ENCODE peak calls at places on chromosome 11, in six cellular contexts. One of them, this sample, is unnamed.

GRCh38 chr11:120332822-120333716 is 3.1 kb upstream of the ARHGEF12 start:
- DNase-seq in AG10803: peak
- DNase-seq in tibial nerve: no peak
- DNase-seq in WTC11: no peak
- DNase-seq in Calu3: no peak
- DNase-seq in choroid plexus epithelial cell: no peak
- DNase-seq in this sample: no peak

GRCh38 chr11:14022251-14022650 is 59.7 kb downstream of the SPON1 start:
- DNase-seq in WTC11: no peak
- DNase-seq in choroid plexus epithelial cell: no peak
- DNase-seq in tibial nerve: no peak
- DNase-seq in AG10803: no peak
- DNase-seq in Calu3: no peak
- DNase-seq in this sample: no peak

GRCh38 chr11:130510407-130511006 is 62.1 kb downstream of the ADAMTS15 start:
- DNase-seq in choroid plexus epithelial cell: peak
- DNase-seq in AG10803: peak
- DNase-seq in tibial nerve: no peak
- DNase-seq in Calu3: no peak
- DNase-seq in WTC11: no peak
- DNase-seq in this sample: no peak

GRCh38 chr11:120304526-120304925 is 20.6 kb upstream of the TLCD5 start:
- DNase-seq in WTC11: no peak
- DNase-seq in Calu3: peak
- DNase-seq in tibial nerve: no peak
- DNase-seq in choroid plexus epithelial cell: peak
- DNase-seq in AG10803: no peak
- DNase-seq in this sample: no peak

GRCh38 chr11:116224154-116224888 is 548.5 kb downstream of the BUD13 start:
- DNase-seq in WTC11: peak
- DNase-seq in Calu3: peak
- DNase-seq in tibial nerve: peak
- DNase-seq in choroid plexus epithelial cell: peak
- DNase-seq in AG10803: peak
- DNase-seq in this sample: peak

GRCh38 chr11:72842644-72843330 is 28.6 kb downstream of the ATG16L2 start:
- DNase-seq in Calu3: no peak
- DNase-seq in WTC11: no peak
- DNase-seq in tibial nerve: no peak
- DNase-seq in choroid plexus epithelial cell: no peak
- DNase-seq in AG10803: no peak
- DNase-seq in this sample: no peak

GRCh38 chr11:19344661-19345518 is 104.1 kb upstream of the E2F8 start:
- DNase-seq in Calu3: peak
- DNase-seq in choroid plexus epithelial cell: peak
- DNase-seq in tibial nerve: no peak
- DNase-seq in AG10803: peak
- DNase-seq in WTC11: peak
- DNase-seq in this sample: no peak

GRCh38 chr11:12244156-12244555 is 133.2 kb upstream of the PARVA start:
- DNase-seq in WTC11: no peak
- DNase-seq in AG10803: no peak
- DNase-seq in tibial nerve: no peak
- DNase-seq in Calu3: no peak
- DNase-seq in choroid plexus epithelial cell: no peak
- DNase-seq in this sample: no peak

GRCh38 chr11:10592331-10592730 is 23.9 kb upstream of the LYVE1 start:
- DNase-seq in AG10803: peak
- DNase-seq in tibial nerve: no peak
- DNase-seq in choroid plexus epithelial cell: peak
- DNase-seq in Calu3: no peak
- DNase-seq in WTC11: no peak
- DNase-seq in this sample: no peak

GRCh38 chr11:88709567-88709966 is 356.2 kb downstream of the GRM5 start:
- DNase-seq in Calu3: peak
- DNase-seq in AG10803: no peak
- DNase-seq in tibial nerve: no peak
- DNase-seq in choroid plexus epithelial cell: no peak
- DNase-seq in WTC11: no peak
- DNase-seq in this sample: no peak

GRCh38 chr11:101128571-101129202 is 926 bp downstream of the PGR start:
- DNase-seq in AG10803: no peak
- DNase-seq in WTC11: peak
- DNase-seq in Calu3: no peak
- DNase-seq in choroid plexus epithelial cell: no peak
- DNase-seq in tibial nerve: no peak
- DNase-seq in this sample: no peak

GRCh38 chr11:102240502-102240901 is 76.8 kb upstream of the BIRC3 start:
- DNase-seq in choroid plexus epithelial cell: peak
- DNase-seq in Calu3: no peak
- DNase-seq in tibial nerve: no peak
- DNase-seq in WTC11: no peak
- DNase-seq in AG10803: peak
- DNase-seq in this sample: no peak

GRCh38 chr11:8031248-8032115 is 44.3 kb downstream of the EIF3F start:
- DNase-seq in choroid plexus epithelial cell: no peak
- DNase-seq in tibial nerve: no peak
- DNase-seq in Calu3: no peak
- DNase-seq in WTC11: peak
- DNase-seq in AG10803: no peak
- DNase-seq in this sample: no peak

GRCh38 chr11:82932564-82932963 is 31.0 kb downstream of the DDIAS start:
- DNase-seq in choroid plexus epithelial cell: no peak
- DNase-seq in WTC11: no peak
- DNase-seq in Calu3: no peak
- DNase-seq in AG10803: no peak
- DNase-seq in tibial nerve: no peak
- DNase-seq in this sample: no peak
- TF ChIP-seq CTCF in choroid plexus epithelial cell: no peak
- TF ChIP-seq CTCF in WTC11: no peak
- TF ChIP-seq CTCF in Calu3: no peak
- TF ChIP-seq CTCF in AG10803: no peak
- TF ChIP-seq CTCF in tibial nerve: no peak
- TF ChIP-seq CTCF in this sample: no peak

DNA sequence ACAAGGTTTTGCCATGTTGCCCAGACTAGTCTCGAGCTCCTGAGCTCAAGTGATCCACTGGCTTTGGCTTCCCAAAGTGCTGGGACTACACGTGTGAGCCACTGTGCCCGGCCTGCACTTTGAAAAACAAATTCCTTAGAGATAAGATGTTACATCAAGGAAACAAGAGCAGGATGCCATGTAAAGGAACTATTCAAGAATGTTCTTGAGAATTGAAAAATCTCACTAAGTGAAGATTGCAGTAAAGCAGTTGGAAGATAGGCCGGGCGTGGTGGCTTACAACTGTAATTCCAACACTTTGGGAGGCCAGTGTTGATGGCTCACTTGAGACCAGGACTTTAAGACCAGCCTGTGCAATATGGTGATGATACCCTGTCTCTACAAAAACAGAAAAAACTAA is 88.1 kb downstream of the PACS1 start:
- DNase-seq in choroid plexus epithelial cell: no peak
- DNase-seq in Calu3: no peak
- DNase-seq in WTC11: no peak
- DNase-seq in AG10803: no peak
- DNase-seq in tibial nerve: no peak
- DNase-seq in this sample: no peak
- TF ChIP-seq CTCF in choroid plexus epithelial cell: no peak
- TF ChIP-seq CTCF in Calu3: no peak
- TF ChIP-seq CTCF in WTC11: no peak
- TF ChIP-seq CTCF in AG10803: no peak
- TF ChIP-seq CTCF in tibial nerve: no peak
- TF ChIP-seq CTCF in this sample: no peak

DNA sequence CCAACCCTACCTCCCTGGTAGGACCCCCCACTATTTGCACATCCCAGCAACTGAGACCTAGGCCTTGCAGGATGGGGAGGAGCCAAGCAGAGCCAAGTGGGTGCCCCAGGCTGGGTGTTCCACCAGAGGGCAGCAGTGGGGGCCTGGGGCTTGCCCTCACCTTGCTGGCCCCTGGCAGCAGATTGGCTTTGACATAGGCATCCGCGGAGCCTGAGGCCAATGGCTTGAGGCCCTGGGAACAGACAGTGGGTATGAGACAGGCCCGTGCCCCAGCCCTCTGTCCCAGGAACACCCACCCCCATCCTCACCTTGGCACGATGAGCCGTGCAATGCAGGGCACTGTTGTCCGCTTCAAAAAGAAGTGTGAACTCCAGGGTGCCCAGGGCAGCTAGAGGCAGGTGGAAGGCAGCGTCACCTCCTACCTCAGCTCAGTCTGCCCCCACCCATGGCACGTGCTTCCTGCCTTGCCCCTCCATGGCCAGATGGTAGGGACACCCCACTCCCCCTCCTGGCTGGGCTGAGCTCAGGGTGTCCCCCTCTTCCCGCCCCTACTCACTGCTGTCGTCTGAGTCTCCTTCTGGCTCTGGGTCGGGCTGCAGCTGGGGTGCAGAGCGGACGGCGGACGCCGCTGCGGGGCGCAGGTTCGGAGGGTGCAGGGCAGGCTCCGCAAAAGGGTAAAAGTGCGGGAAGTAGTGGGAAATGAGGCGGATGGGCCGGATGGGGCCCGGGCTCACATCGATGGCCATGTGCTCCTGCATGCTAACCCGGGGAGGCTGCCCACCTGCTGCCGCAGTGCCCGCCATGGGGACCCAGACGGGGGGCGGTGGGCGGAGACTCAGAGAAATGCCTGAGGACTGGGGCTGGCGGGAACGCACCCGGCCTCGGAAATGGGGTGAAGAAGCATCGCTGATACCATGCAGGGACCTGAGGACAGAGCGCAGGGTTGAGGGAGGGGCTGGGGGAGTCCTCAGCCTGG is 9.0 kb downstream of the NDUFV1 start:
- DNase-seq in Calu3: peak
- DNase-seq in choroid plexus epithelial cell: peak
- DNase-seq in WTC11: peak
- DNase-seq in AG10803: no peak
- DNase-seq in tibial nerve: no peak
- DNase-seq in this sample: no peak
- TF ChIP-seq CTCF in Calu3: no peak
- TF ChIP-seq CTCF in choroid plexus epithelial cell: peak
- TF ChIP-seq CTCF in WTC11: peak
- TF ChIP-seq CTCF in AG10803: peak
- TF ChIP-seq CTCF in tibial nerve: no peak
- TF ChIP-seq CTCF in this sample: no peak

GRCh38 chr11:2944530-2944929 is 15.3 kb upstream of the PHLDA2 start:
- DNase-seq in choroid plexus epithelial cell: no peak
- DNase-seq in tibial nerve: no peak
- DNase-seq in AG10803: no peak
- DNase-seq in Calu3: no peak
- DNase-seq in WTC11: no peak
- DNase-seq in this sample: no peak
- TF ChIP-seq CTCF in choroid plexus epithelial cell: no peak
- TF ChIP-seq CTCF in tibial nerve: no peak
- TF ChIP-seq CTCF in AG10803: no peak
- TF ChIP-seq CTCF in Calu3: no peak
- TF ChIP-seq CTCF in WTC11: no peak
- TF ChIP-seq CTCF in this sample: no peak

DNA sequence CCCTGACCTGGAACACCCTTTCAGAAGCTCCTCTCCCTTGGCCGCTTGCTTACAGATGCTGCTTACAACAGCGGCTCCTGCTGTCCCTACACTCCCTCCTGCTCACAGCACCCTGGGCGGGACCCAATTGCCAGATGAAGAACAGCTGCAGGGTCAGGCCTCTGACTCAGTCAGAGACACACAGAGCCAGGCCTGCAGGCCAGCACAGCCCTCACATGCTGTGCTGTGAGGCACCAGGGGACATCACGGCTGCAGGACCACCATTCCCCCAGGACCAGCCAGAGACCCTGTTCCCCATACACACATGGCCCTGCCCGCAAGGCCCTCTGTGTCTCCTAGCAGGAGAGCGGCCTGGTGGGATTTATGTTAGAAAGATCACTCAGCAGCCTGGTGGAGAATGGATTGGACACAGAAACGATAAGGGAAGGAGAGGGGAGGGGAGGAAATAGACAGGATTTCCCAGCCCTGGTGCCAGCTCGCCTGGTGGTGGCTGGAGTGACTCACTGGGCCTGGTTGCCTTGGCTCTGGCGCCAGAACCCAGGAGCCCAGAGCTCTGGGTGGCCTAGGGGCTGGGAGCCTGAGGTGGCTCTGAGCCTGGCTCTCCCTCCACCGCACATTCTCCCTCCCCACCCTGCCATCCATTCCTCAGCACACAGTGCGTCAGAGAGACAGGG is 6.7 kb downstream of the CAPN5 start:
- DNase-seq in AG10803: peak
- DNase-seq in tibial nerve: peak
- DNase-seq in WTC11: no peak
- DNase-seq in choroid plexus epithelial cell: peak
- DNase-seq in Calu3: peak
- DNase-seq in this sample: peak
- TF ChIP-seq CTCF in AG10803: peak
- TF ChIP-seq CTCF in tibial nerve: peak
- TF ChIP-seq CTCF in WTC11: no peak
- TF ChIP-seq CTCF in choroid plexus epithelial cell: peak
- TF ChIP-seq CTCF in Calu3: peak
- TF ChIP-seq CTCF in this sample: no peak

This sample was measured in omental fat pad.